ENCODE peak calls at places on chromosome 1, in five cellular contexts. Z is neural crest cell, W is HuH-7.5, J is KBM-7, X is cardiac fibroblast. N is an unnamed sample.
A peak's percentile ranks its signal among the peaks of the same experiment; 100 is the strongest.

GRCh38 chr1:106843505-106843904 is 213.0 kb upstream of the PRMT6 start:
- DNase-seq in Z (no peak), W (no peak), J (no peak), X (no peak), N (no peak)

GRCh38 chr1:53560572-53561487 is 101.6 kb downstream of the DMRTB1 start:
- DNase-seq in Z (no peak), W (no peak), J (no peak), X (no peak), N (no peak)

GRCh38 chr1:18147672-18148071 is 40.1 kb downstream of the IGSF21 start:
- DNase-seq in Z (no peak), W (no peak), J (no peak), X (no peak), N (no peak)

GRCh38 chr1:53524428-53525400 is 65.5 kb downstream of the DMRTB1 start:
- DNase-seq in Z (no peak), W (no peak), J (no peak), X (no peak), N (no peak)

GRCh38 chr1:38581396-38581795 is 278.2 kb downstream of the RRAGC start:
- DNase-seq in Z (no peak), W (no peak), J (no peak), X (no peak), N (no peak)

GRCh38 chr1:156866679-156867015 is 6.0 kb downstream of the NTRK1 start:
- DNase-seq in Z (no peak), W (no peak), J (no peak), X (no peak), N (no peak)

GRCh38 chr1:168400139-168400538 is 119.5 kb downstream of the TBX19 start:
- DNase-seq in Z (no peak), W (no peak), J (no peak), X (no peak), N (no peak)

GRCh38 chr1:24643362-24644346 is 552 bp downstream of the SRRM1 start:
- DNase-seq in Z (no peak), W (peak; percentile 31), J (peak; percentile 28), X (peak; percentile 9), N (peak; percentile 26)

GRCh38 chr1:119048624-119049404 is 60.7 kb upstream of the TBX15 start:
- DNase-seq in Z (no peak), W (no peak), J (no peak), X (no peak), N (no peak)

GRCh38 chr1:61626820-61627219 is 98.1 kb downstream of the TM2D1 start:
- DNase-seq in Z (no peak), W (no peak), J (no peak), X (no peak), N (no peak)

GRCh38 chr1:27007909-27008582 is 4.6 kb downstream of the TENT5B start:
- DNase-seq in Z (no peak), W (no peak), J (no peak), X (no peak), N (peak; percentile 82)

GRCh38 chr1:213154056-213154677 is 103.1 kb downstream of the RPS6KC1 start:
- DNase-seq in Z (no peak), W (no peak), J (peak; percentile 71), X (no peak), N (no peak)